ENCODE peak calls at places on chromosomes 7 and 10, in ten cellular contexts. N, X, E, I, K, B, U, O, C and S are unnamed samples. For H3K36me3, the result is how much of the 10 kb centered on the place peaks cover.

GRCh38 chr7:11221931-11222330 is 248.3 kb downstream of the PHF14 start:
- DNase-seq in N (no peak), X (no peak), E (no peak), I (no peak), K (no peak), B (no peak), U (no peak), O (no peak), C (no peak), S (no peak)

GRCh38 chr7:11237742-11238141 is 264.1 kb downstream of the PHF14 start:
- DNase-seq in N (peak), X (no peak), E (no peak), I (no peak), K (no peak), B (no peak), U (no peak), O (no peak), C (no peak), S (no peak)

GRCh38 chr10:120011359-120012132 is 119.0 kb downstream of the SEC23IP start:
- DNase-seq in N (peak), X (no peak), E (no peak), I (no peak), K (no peak), B (no peak), U (no peak), O (no peak), C (peak), S (no peak)

GRCh38 chr10:62792261-62792660 is 12.3 kb upstream of the ADO start:
- DNase-seq in N (no peak), X (no peak), E (no peak), I (no peak), K (no peak), B (no peak), U (no peak), O (no peak), C (no peak), S (no peak)

GRCh38 chr10:72170263-72170662 is 45.5 kb upstream of the ANAPC16 start:
- DNase-seq in N (no peak), X (no peak), E (no peak), I (no peak), K (no peak), B (no peak), U (no peak), O (no peak), C (no peak), S (no peak)

GRCh38 chr10:124974131-124974530 is 32.2 kb downstream of the ZRANB1 start:
- DNase-seq in N (no peak), X (no peak), E (no peak), I (no peak), K (no peak), B (no peak), U (no peak), O (no peak), C (no peak), S (no peak)

GRCh38 chr7:5694221-5694754 is 87.2 kb downstream of the RNF216 start:
- DNase-seq in N (no peak), X (peak), E (no peak), I (no peak), K (no peak), B (no peak), U (peak), O (no peak), C (no peak), S (peak)

GRCh38 chr10:79413196-79413595 is 32.2 kb downstream of the ZCCHC24 start:
- DNase-seq in N (no peak), X (no peak), E (no peak), I (no peak), K (no peak), B (no peak), U (peak), O (no peak), C (no peak), S (no peak)

GRCh38 chr7:47549397-47549796 is 32.5 kb downstream of the TNS3 start:
- DNase-seq in N (no peak), X (no peak), E (no peak), I (no peak), K (no peak), B (no peak), U (no peak), O (no peak), C (no peak), S (no peak)

GRCh38 chr10:15518256-15518655 is 147.2 kb upstream of the FAM171A1 start:
- DNase-seq in N (no peak), X (peak), E (no peak), I (no peak), K (no peak), B (no peak), U (peak), O (peak), C (no peak), S (peak)

GRCh38 chr10:127344346-127344745 is 148.0 kb upstream of the INSYN2A start:
- DNase-seq in N (no peak), X (no peak), E (no peak), I (no peak), K (no peak), B (no peak), U (no peak), O (no peak), C (no peak), S (no peak)

GRCh38 chr10:25174461-25175230 is at the start of gene GPR158:
- DNase-seq in N (peak), X (peak), E (peak), I (peak), K (peak), B (peak), U (peak), O (peak), C (no peak), S (peak)

GRCh38 chr10:102233997-102234396 is 7.3 kb downstream of the PITX3 start:
- DNase-seq in N (no peak), X (no peak), E (no peak), I (no peak), K (no peak), B (no peak), U (no peak), O (no peak), C (no peak), S (no peak)

GRCh38 chr10:117222552-117223412 is 18.1 kb upstream of the SLC18A2 start:
- DNase-seq in N (no peak), X (no peak), E (no peak), I (no peak), K (no peak), B (no peak), U (no peak), O (no peak), C (no peak), S (no peak)

GRCh38 chr10:101834341-101834740 is 9.3 kb downstream of the KCNIP2 start:
- DNase-seq in N (no peak), X (no peak), E (no peak), I (no peak), K (no peak), B (no peak), U (no peak), O (no peak), C (no peak), S (no peak)

GRCh38 chr10:52523696-52524095 is 209.6 kb downstream of the DKK1 start:
- DNase-seq in N (no peak), X (peak), E (no peak), I (no peak), K (no peak), B (no peak), U (no peak), O (no peak), C (no peak), S (no peak)

GRCh38 chr10:22323538-22324305 is 2.8 kb downstream of the BMI1 start:
- DNase-seq in N (no peak), X (no peak), E (no peak), I (no peak), K (no peak), B (no peak), U (no peak), O (no peak), C (no peak), S (no peak)

GRCh38 chr10:110226926-110227641 is 19.7 kb downstream of the MXI1 start:
- DNase-seq in N (peak), X (no peak), E (peak), I (peak), K (peak), B (peak), U (peak), O (peak), C (no peak), S (no peak)

GRCh38 chr7:43112941-43113621 is 634 bp downstream of the HECW1 start:
- DNase-seq in N (peak), X (peak), E (no peak), I (no peak), K (peak), B (peak), U (peak), O (peak), C (peak), S (no peak)
- H3K36me3 ChIP-seq in N (under half), X (under half), E (under half), I (under half), K (under half), B (under half), U (under half), O (under half), C (under half), S (under half)

GRCh38 chr10:68111580-68111979 is 2.3 kb downstream of the MYPN start:
- DNase-seq in N (no peak), X (no peak), E (no peak), I (no peak), K (no peak), B (no peak), U (no peak), O (no peak), C (no peak), S (no peak)
- H3K4me3 ChIP-seq in N (no peak), X (no peak), E (no peak), I (no peak), K (no peak), B (no peak), U (no peak), O (no peak), C (no peak), S (no peak)

GRCh38 chr10:5297996-5298395 is 66.8 kb upstream of the UCN3 start:
- DNase-seq in N (no peak), X (no peak), E (no peak), I (no peak), K (no peak), B (no peak), U (no peak), O (no peak), C (peak), S (no peak)

GRCh38 chr10:5291501-5292195 is 73.1 kb upstream of the UCN3 start:
- DNase-seq in N (no peak), X (peak), E (no peak), I (no peak), K (peak), B (no peak), U (peak), O (peak), C (peak), S (peak)

GRCh38 chr10:5292196-5292735 is 72.5 kb upstream of the UCN3 start:
- DNase-seq in N (no peak), X (no peak), E (no peak), I (no peak), K (no peak), B (no peak), U (no peak), O (no peak), C (peak), S (no peak)

GRCh38 chr10:5297466-5297865 is 67.3 kb upstream of the UCN3 start:
- DNase-seq in N (no peak), X (peak), E (no peak), I (no peak), K (no peak), B (no peak), U (peak), O (peak), C (peak), S (no peak)

GRCh38 chr10:5293691-5294550 is 70.8 kb upstream of the UCN3 start:
- DNase-seq in N (peak), X (no peak), E (no peak), I (no peak), K (peak), B (peak), U (peak), O (peak), C (peak), S (no peak)
- TF ChIP-seq CTCF in N (peak), X (peak), E (no peak), I (no peak), K (peak), B (peak), U (peak), O (peak), C (no peak), S (peak)

GRCh38 chr7:120991570-120991969 is 3.1 kb downstream of the CPED1 start:
- DNase-seq in N (no peak), X (peak), E (no peak), I (no peak), K (no peak), B (no peak), U (peak), O (no peak), C (no peak), S (peak)
- H3K36me3 ChIP-seq in N (under half), X (under half), E (under half), I (under half), K (under half), B (under half), U (under half), O (under half), C (under half), S (under half)

GRCh38 chr7:27103489-27104226 is 1.2 kb upstream of the HOXA2 start:
- DNase-seq in N (peak), X (peak), E (no peak), I (no peak), K (no peak), B (no peak), U (no peak), O (peak), C (peak), S (no peak)

GRCh38 chr7:27106181-27106905 is 3.9 kb upstream of the HOXA2 start:
- DNase-seq in N (peak), X (peak), E (no peak), I (no peak), K (no peak), B (no peak), U (no peak), O (peak), C (no peak), S (no peak)

GRCh38 chr7:27102578-27103442 is at the start of gene HOXA2:
- DNase-seq in N (peak), X (peak), E (no peak), I (no peak), K (no peak), B (no peak), U (no peak), O (peak), C (peak), S (no peak)

GRCh38 chr7:27105161-27106122 is 3.0 kb upstream of the HOXA2 start:
- DNase-seq in N (no peak), X (peak), E (no peak), I (no peak), K (no peak), B (no peak), U (no peak), O (peak), C (no peak), S (no peak)

DNA sequence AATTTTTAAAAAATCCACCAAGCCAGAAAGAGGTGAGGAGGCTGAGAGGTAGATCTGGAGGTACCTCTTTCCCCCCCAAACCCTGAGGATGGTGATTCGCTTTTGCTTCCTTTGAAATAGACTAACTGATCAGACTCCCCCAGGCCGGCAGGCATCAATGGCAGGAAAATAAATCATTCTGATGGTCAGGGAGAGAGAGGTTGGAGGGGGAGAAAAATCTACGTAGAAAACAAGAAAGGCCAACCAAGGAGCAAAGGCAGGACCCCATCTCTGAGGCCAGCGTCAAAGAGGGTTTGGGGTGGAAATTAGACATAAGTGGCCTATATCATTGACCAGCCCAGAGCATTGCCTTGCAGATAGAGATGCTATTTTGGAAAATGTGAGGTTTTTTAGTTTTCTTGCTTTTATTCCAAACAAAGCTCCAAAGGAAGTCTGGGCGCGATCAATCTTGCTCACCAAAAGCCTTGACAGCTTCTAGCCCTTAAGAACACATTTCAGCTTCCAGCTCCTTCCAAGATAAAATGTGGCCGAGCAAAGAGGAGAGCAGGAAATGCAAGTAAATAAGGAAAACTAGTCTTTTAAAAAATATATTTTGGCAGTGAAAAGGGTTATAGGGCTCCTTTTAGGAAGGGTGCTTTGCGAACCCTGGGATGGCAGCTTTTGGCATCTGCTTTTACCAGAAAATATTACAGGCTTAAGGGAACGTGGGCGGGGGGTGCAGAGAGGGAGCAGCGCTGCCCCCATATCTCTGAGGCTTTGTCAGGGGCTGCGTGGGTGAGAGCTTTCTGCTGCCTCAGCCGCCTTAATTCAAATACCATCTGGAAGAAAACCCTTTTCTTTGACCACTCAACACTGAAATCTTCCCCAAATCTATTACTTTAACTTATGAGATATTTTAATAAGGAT is 2.0 kb upstream of the HOXA2 start:
- DNase-seq in N (no peak), X (peak), E (no peak), I (no peak), K (no peak), B (no peak), U (no peak), O (no peak), C (no peak), S (no peak)
- H3K4me3 ChIP-seq in N (no peak), X (peak), E (peak), I (no peak), K (no peak), B (no peak), U (no peak), O (no peak), C (peak), S (no peak)

DNA sequence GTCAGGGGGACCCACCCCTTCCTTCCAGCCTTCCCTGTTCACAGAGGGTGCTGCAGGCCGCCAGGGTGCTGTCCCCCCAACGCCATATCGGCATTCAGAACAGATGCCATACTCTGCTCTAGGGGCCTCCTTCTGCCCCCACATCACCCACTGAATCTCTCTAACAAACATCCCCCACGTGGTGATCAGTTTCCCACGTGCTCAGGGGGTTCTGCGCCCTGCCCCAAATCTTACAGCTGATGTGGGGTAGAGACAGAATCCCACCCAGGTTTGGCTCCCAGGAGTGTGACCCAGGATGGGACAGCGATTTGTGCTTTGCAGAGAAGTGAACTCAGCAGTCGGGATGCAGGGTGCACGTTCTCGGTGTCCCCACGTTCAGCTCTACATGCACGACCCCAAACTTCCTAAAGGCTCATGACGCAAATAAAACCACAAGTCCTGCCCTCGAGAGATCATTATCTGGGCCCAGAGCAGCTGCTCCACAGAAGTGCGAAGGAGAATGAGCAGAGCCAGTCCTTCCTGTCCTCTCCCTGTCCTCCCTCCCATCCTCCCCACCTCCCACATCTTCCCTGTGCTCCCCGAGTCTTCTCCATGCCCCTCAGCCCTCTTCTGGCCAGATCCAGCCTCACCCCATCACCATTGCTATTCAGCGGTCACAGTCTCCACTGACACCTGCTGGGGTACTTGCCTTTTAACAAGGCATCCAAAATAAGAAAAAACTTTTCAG is 423.4 kb downstream of the DNAJB6 start:
- DNase-seq in N (peak), X (no peak), E (no peak), I (no peak), K (no peak), B (no peak), U (no peak), O (no peak), C (no peak), S (no peak)
- TF ChIP-seq CTCF in N (peak), X (no peak), E (no peak), I (no peak), K (no peak), B (no peak), U (no peak), O (no peak), C (no peak), S (no peak)

GRCh38 chr10:42790835-42791234 is 8.2 kb downstream of the BMS1 start:
- DNase-seq in N (no peak), X (no peak), E (no peak), I (no peak), K (no peak), B (no peak), U (no peak), O (no peak), C (no peak), S (no peak)
- H3K36me3 ChIP-seq in N (half or more), X (under half), E (half or more), I (under half), K (under half), B (under half), U (half or more), O (under half), C (half or more), S (under half)